ENCODE peak calls at places on chromosomes 11 and 22, in five cellular contexts. One of them, this sample, is unnamed.

GRCh38 chr11:19646921-19647320 is 65.7 kb upstream of the NAV2 start:
- DNase-seq in nephron progenitor cell: no peak
- DNase-seq in sigmoid colon: no peak
- DNase-seq in Calu3: no peak
- DNase-seq in AG09309: peak; percentile 96
- DNase-seq in this sample: no peak

GRCh38 chr11:10514713-10515112 is 26.3 kb downstream of the RNF141 start:
- DNase-seq in nephron progenitor cell: no peak
- DNase-seq in sigmoid colon: no peak
- DNase-seq in Calu3: no peak
- DNase-seq in AG09309: no peak
- DNase-seq in this sample: no peak

GRCh38 chr11:38425578-38425977 is 1827.5 kb upstream of the RAG2 start:
- DNase-seq in nephron progenitor cell: no peak
- DNase-seq in sigmoid colon: no peak
- DNase-seq in Calu3: no peak
- DNase-seq in AG09309: no peak
- DNase-seq in this sample: no peak

GRCh38 chr11:35343033-35343598 is 76.2 kb downstream of the SLC1A2 start:
- DNase-seq in nephron progenitor cell: no peak
- DNase-seq in sigmoid colon: no peak
- DNase-seq in Calu3: no peak
- DNase-seq in AG09309: no peak
- DNase-seq in this sample: no peak

GRCh38 chr22:20551805-20552449 is 44.5 kb downstream of the MED15 start:
- DNase-seq in nephron progenitor cell: no peak
- DNase-seq in sigmoid colon: peak; percentile 79
- DNase-seq in Calu3: no peak
- DNase-seq in AG09309: no peak
- DNase-seq in this sample: no peak

GRCh38 chr22:50673231-50674126 is 856 bp downstream of the SHANK3 start:
- DNase-seq in nephron progenitor cell: no peak
- DNase-seq in sigmoid colon: no peak
- DNase-seq in Calu3: no peak
- DNase-seq in AG09309: no peak
- DNase-seq in this sample: no peak

GRCh38 chr11:58395581-58395980 is 11.1 kb downstream of the OR5B3 start:
- DNase-seq in nephron progenitor cell: no peak
- DNase-seq in sigmoid colon: no peak
- DNase-seq in Calu3: no peak
- DNase-seq in AG09309: peak; percentile 4
- DNase-seq in this sample: no peak

GRCh38 chr22:43889366-43890253 is 2.2 kb downstream of the PNPLA5 start:
- DNase-seq in nephron progenitor cell: no peak
- DNase-seq in sigmoid colon: peak; percentile 39
- DNase-seq in Calu3: no peak
- DNase-seq in AG09309: no peak
- DNase-seq in this sample: no peak

GRCh38 chr11:10982695-10983492 is 125.0 kb upstream of the ZBED5 start:
- DNase-seq in nephron progenitor cell: no peak
- DNase-seq in sigmoid colon: no peak
- DNase-seq in Calu3: no peak
- DNase-seq in AG09309: no peak
- DNase-seq in this sample: no peak

GRCh38 chr11:134598368-134598767 is 186.3 kb upstream of the B3GAT1 start:
- DNase-seq in nephron progenitor cell: no peak
- DNase-seq in sigmoid colon: no peak
- DNase-seq in Calu3: no peak
- DNase-seq in AG09309: no peak
- DNase-seq in this sample: no peak

GRCh38 chr11:27913650-27914049 is 194.3 kb downstream of the KIF18A start:
- DNase-seq in nephron progenitor cell: no peak
- DNase-seq in sigmoid colon: no peak
- DNase-seq in Calu3: no peak
- DNase-seq in AG09309: no peak
- DNase-seq in this sample: no peak

GRCh38 chr11:18774801-18775200 is 16.8 kb downstream of the PTPN5 start:
- DNase-seq in nephron progenitor cell: no peak
- DNase-seq in sigmoid colon: no peak
- DNase-seq in Calu3: no peak
- DNase-seq in AG09309: no peak
- DNase-seq in this sample: no peak

GRCh38 chr11:82682003-82682751 is 51.5 kb downstream of the FAM181B start:
- DNase-seq in nephron progenitor cell: no peak
- DNase-seq in sigmoid colon: no peak
- DNase-seq in Calu3: peak; percentile 9
- DNase-seq in AG09309: peak; percentile 57
- DNase-seq in this sample: no peak

GRCh38 chr11:108732395-108732794 is 67.5 kb downstream of the DDX10 start:
- DNase-seq in nephron progenitor cell: no peak
- DNase-seq in sigmoid colon: no peak
- DNase-seq in Calu3: no peak
- DNase-seq in AG09309: no peak
- DNase-seq in this sample: no peak

GRCh38 chr11:56849852-56850251 is 101.4 kb upstream of the OR9G4 start:
- DNase-seq in nephron progenitor cell: no peak
- DNase-seq in sigmoid colon: no peak
- DNase-seq in Calu3: no peak
- DNase-seq in AG09309: no peak
- DNase-seq in this sample: no peak
- TF ChIP-seq CTCF in nephron progenitor cell: no peak
- TF ChIP-seq CTCF in sigmoid colon: no peak
- TF ChIP-seq CTCF in Calu3: no peak
- TF ChIP-seq CTCF in AG09309: no peak
- TF ChIP-seq CTCF in this sample: no peak

GRCh38 chr22:27880778-27881394 is 38.2 kb downstream of the PITPNB start:
- DNase-seq in nephron progenitor cell: peak; percentile 33
- DNase-seq in sigmoid colon: no peak
- DNase-seq in Calu3: peak; percentile 46
- DNase-seq in AG09309: peak; percentile 57
- DNase-seq in this sample: no peak
- TF ChIP-seq CTCF in nephron progenitor cell: peak; percentile 80
- TF ChIP-seq CTCF in sigmoid colon: peak; percentile 74
- TF ChIP-seq CTCF in Calu3: peak; percentile 38
- TF ChIP-seq CTCF in AG09309: peak; percentile 67
- TF ChIP-seq CTCF in this sample: peak; percentile 85

GRCh38 chr22:22030493-22031182 is 48.1 kb upstream of the TOP3B start:
- DNase-seq in nephron progenitor cell: peak; percentile 36
- DNase-seq in sigmoid colon: no peak
- DNase-seq in Calu3: peak; percentile 23
- DNase-seq in AG09309: no peak
- DNase-seq in this sample: no peak
- TF ChIP-seq CTCF in nephron progenitor cell: peak; percentile 36
- TF ChIP-seq CTCF in sigmoid colon: no peak
- TF ChIP-seq CTCF in Calu3: peak; percentile 20
- TF ChIP-seq CTCF in AG09309: peak; percentile 29
- TF ChIP-seq CTCF in this sample: peak; percentile 4

GRCh38 chr11:1161410-1162152 is 3.8 kb downstream of the MUC5AC start:
- DNase-seq in nephron progenitor cell: no peak
- DNase-seq in sigmoid colon: peak; percentile 53
- DNase-seq in Calu3: no peak
- DNase-seq in AG09309: no peak
- DNase-seq in this sample: no peak

GRCh38 chr11:1162153-1162497 is 4.4 kb downstream of the MUC5AC start:
- DNase-seq in nephron progenitor cell: no peak
- DNase-seq in sigmoid colon: peak; percentile 56
- DNase-seq in Calu3: no peak
- DNase-seq in AG09309: no peak
- DNase-seq in this sample: no peak

GRCh38 chr11:1163911-1164735 is 6.4 kb downstream of the MUC5AC start:
- DNase-seq in nephron progenitor cell: no peak
- DNase-seq in sigmoid colon: peak; percentile 58
- DNase-seq in Calu3: no peak
- DNase-seq in AG09309: no peak
- DNase-seq in this sample: no peak

GRCh38 chr11:1163321-1163910 is 5.7 kb downstream of the MUC5AC start:
- DNase-seq in nephron progenitor cell: no peak
- DNase-seq in sigmoid colon: no peak
- DNase-seq in Calu3: no peak
- DNase-seq in AG09309: no peak
- DNase-seq in this sample: no peak

GRCh38 chr11:1162498-1163311 is 5.0 kb downstream of the MUC5AC start:
- DNase-seq in nephron progenitor cell: no peak
- DNase-seq in sigmoid colon: peak; percentile 27
- DNase-seq in Calu3: no peak
- DNase-seq in AG09309: no peak
- DNase-seq in this sample: no peak
- TF ChIP-seq CTCF in nephron progenitor cell: no peak
- TF ChIP-seq CTCF in sigmoid colon: no peak
- TF ChIP-seq CTCF in Calu3: no peak
- TF ChIP-seq CTCF in AG09309: no peak
- TF ChIP-seq CTCF in this sample: no peak

GRCh38 chr22:33088418-33088817 is 30.2 kb upstream of the SYN3 start:
- DNase-seq in nephron progenitor cell: no peak
- DNase-seq in sigmoid colon: no peak
- DNase-seq in Calu3: no peak
- DNase-seq in AG09309: no peak
- DNase-seq in this sample: no peak

GRCh38 chr22:33082221-33082620 is 24.0 kb upstream of the SYN3 start:
- DNase-seq in nephron progenitor cell: no peak
- DNase-seq in sigmoid colon: no peak
- DNase-seq in Calu3: no peak
- DNase-seq in AG09309: no peak
- DNase-seq in this sample: no peak

DNA sequence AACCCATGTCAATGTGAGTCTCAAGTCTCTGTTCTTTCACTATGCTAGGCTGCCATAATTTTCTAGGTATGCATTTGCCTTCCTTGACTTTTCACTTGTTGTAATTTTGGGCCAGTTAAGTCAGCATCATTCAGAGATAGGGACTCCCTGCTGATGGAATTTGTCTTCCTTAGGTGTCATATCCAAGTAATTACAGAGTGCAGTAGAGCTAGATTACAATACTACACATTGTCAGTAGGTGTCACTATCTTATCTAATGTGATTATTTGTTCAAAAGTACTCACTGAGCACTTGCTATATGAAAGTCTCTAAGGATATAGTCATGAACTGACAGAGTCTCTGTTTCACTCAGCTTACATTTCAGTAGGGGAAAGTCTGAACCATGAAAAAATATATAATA is 25.0 kb upstream of the SYN3 start:
- DNase-seq in nephron progenitor cell: no peak
- DNase-seq in sigmoid colon: no peak
- DNase-seq in Calu3: no peak
- DNase-seq in AG09309: no peak
- DNase-seq in this sample: no peak
- TF ChIP-seq CTCF in nephron progenitor cell: peak; percentile 4
- TF ChIP-seq CTCF in sigmoid colon: no peak
- TF ChIP-seq CTCF in Calu3: no peak
- TF ChIP-seq CTCF in AG09309: no peak
- TF ChIP-seq CTCF in this sample: no peak

GRCh38 chr22:35020517-35020916 is 45.4 kb upstream of the ISX start:
- DNase-seq in nephron progenitor cell: no peak
- DNase-seq in sigmoid colon: no peak
- DNase-seq in Calu3: no peak
- DNase-seq in AG09309: no peak
- DNase-seq in this sample: no peak

GRCh38 chr22:35021166-35021565 is 44.8 kb upstream of the ISX start:
- DNase-seq in nephron progenitor cell: no peak
- DNase-seq in sigmoid colon: no peak
- DNase-seq in Calu3: no peak
- DNase-seq in AG09309: no peak
- DNase-seq in this sample: no peak

GRCh38 chr22:35022291-35022690 is 43.7 kb upstream of the ISX start:
- DNase-seq in nephron progenitor cell: no peak
- DNase-seq in sigmoid colon: no peak
- DNase-seq in Calu3: no peak
- DNase-seq in AG09309: no peak
- DNase-seq in this sample: no peak

GRCh38 chr22:35023692-35024363 is 42.1 kb upstream of the ISX start:
- DNase-seq in nephron progenitor cell: peak; percentile 96
- DNase-seq in sigmoid colon: no peak
- DNase-seq in Calu3: peak; percentile 87
- DNase-seq in AG09309: no peak
- DNase-seq in this sample: peak; percentile 45

GRCh38 chr22:35024364-35024692 is 41.6 kb upstream of the ISX start:
- DNase-seq in nephron progenitor cell: no peak
- DNase-seq in sigmoid colon: no peak
- DNase-seq in Calu3: no peak
- DNase-seq in AG09309: no peak
- DNase-seq in this sample: no peak
- TF ChIP-seq CTCF in nephron progenitor cell: peak; percentile 39
- TF ChIP-seq CTCF in sigmoid colon: no peak
- TF ChIP-seq CTCF in Calu3: peak; percentile 19
- TF ChIP-seq CTCF in AG09309: no peak
- TF ChIP-seq CTCF in this sample: no peak

GRCh38 chr22:37760152-37760551 is 47.6 kb upstream of the GCAT start:
- DNase-seq in nephron progenitor cell: no peak
- DNase-seq in sigmoid colon: no peak
- DNase-seq in Calu3: no peak
- DNase-seq in AG09309: no peak
- DNase-seq in this sample: no peak
- TF ChIP-seq CTCF in nephron progenitor cell: no peak
- TF ChIP-seq CTCF in sigmoid colon: no peak
- TF ChIP-seq CTCF in Calu3: no peak
- TF ChIP-seq CTCF in AG09309: no peak
- TF ChIP-seq CTCF in this sample: no peak